ENCODE peak calls at places on chromosomes 5 and 9, in four cellular contexts. U, X, D and L are unnamed samples. For H3K4me1, the result is how much of the 10 kb centered on the place peaks cover.

GRCh38 chr5:1437452-1437851 is 7.8 kb downstream of the SLC6A3 start:
- DNase-seq in U (no peak), X (no peak), D (no peak), L (no peak)

GRCh38 chr5:113487411-113487778 is 858 bp downstream of the MCC start:
- DNase-seq in U (no peak), X (no peak), D (no peak), L (no peak)

GRCh38 chr5:174410716-174411512 is 313.5 kb upstream of the MSX2 start:
- DNase-seq in U (no peak), X (no peak), D (no peak), L (no peak)

GRCh38 chr5:177103523-177104253 is 17.0 kb downstream of the FGFR4 start:
- DNase-seq in U (no peak), X (no peak), D (no peak), L (no peak)

GRCh38 chr5:44842491-44843282 is 33.9 kb downstream of the MRPS30 start:
- DNase-seq in U (no peak), X (no peak), D (no peak), L (no peak)

GRCh38 chr5:36657563-36657995 is 51.2 kb downstream of the SLC1A3 start:
- DNase-seq in U (peak), X (peak), D (no peak), L (peak)

GRCh38 chr9:109286571-109286977 is 34.3 kb downstream of the EPB41L4B start:
- DNase-seq in U (no peak), X (peak), D (no peak), L (no peak)

GRCh38 chr5:98514106-98514665 is 259.3 kb upstream of the RGMB start:
- DNase-seq in U (no peak), X (no peak), D (no peak), L (no peak)

GRCh38 chr5:84647581-84647980 is 262.9 kb upstream of the EDIL3 start:
- DNase-seq in U (no peak), X (no peak), D (no peak), L (no peak)

GRCh38 chr5:155128786-155129512 is 115.4 kb downstream of the KIF4B start:
- DNase-seq in U (no peak), X (no peak), D (no peak), L (no peak)

GRCh38 chr5:57313716-57314115 is 139.9 kb downstream of the GPBP1 start:
- DNase-seq in U (no peak), X (no peak), D (no peak), L (no peak)

GRCh38 chr5:57315941-57316340 is 142.1 kb downstream of the GPBP1 start:
- DNase-seq in U (no peak), X (no peak), D (no peak), L (no peak)

GRCh38 chr5:57311921-57312320 is 138.1 kb downstream of the GPBP1 start:
- DNase-seq in U (no peak), X (no peak), D (no peak), L (no peak)

GRCh38 chr5:57307516-57307915 is 133.7 kb downstream of the GPBP1 start:
- DNase-seq in U (no peak), X (no peak), D (no peak), L (no peak)

GRCh38 chr5:57311251-57311650 is 137.4 kb downstream of the GPBP1 start:
- DNase-seq in U (no peak), X (no peak), D (no peak), L (no peak)
- TF ChIP-seq CTCF in U (no peak), X (no peak), D (no peak), L (no peak)

GRCh38 chr9:13993482-13994267 is 320.3 kb downstream of the NFIB start:
- DNase-seq in U (no peak), X (no peak), D (no peak), L (no peak)

GRCh38 chr9:13990336-13990735 is 323.6 kb downstream of the NFIB start:
- DNase-seq in U (no peak), X (no peak), D (no peak), L (no peak)

GRCh38 chr9:13988944-13989343 is 325.0 kb downstream of the NFIB start:
- DNase-seq in U (no peak), X (no peak), D (no peak), L (no peak)

GRCh38 chr9:13990994-13991393 is 322.9 kb downstream of the NFIB start:
- DNase-seq in U (no peak), X (no peak), D (no peak), L (no peak)

GRCh38 chr9:13992136-13992798 is 321.7 kb downstream of the NFIB start:
- DNase-seq in U (no peak), X (no peak), D (no peak), L (no peak)
- H3K4me1 ChIP-seq in U (under half), X (under half), D (under half), L (half or more)

DNA sequence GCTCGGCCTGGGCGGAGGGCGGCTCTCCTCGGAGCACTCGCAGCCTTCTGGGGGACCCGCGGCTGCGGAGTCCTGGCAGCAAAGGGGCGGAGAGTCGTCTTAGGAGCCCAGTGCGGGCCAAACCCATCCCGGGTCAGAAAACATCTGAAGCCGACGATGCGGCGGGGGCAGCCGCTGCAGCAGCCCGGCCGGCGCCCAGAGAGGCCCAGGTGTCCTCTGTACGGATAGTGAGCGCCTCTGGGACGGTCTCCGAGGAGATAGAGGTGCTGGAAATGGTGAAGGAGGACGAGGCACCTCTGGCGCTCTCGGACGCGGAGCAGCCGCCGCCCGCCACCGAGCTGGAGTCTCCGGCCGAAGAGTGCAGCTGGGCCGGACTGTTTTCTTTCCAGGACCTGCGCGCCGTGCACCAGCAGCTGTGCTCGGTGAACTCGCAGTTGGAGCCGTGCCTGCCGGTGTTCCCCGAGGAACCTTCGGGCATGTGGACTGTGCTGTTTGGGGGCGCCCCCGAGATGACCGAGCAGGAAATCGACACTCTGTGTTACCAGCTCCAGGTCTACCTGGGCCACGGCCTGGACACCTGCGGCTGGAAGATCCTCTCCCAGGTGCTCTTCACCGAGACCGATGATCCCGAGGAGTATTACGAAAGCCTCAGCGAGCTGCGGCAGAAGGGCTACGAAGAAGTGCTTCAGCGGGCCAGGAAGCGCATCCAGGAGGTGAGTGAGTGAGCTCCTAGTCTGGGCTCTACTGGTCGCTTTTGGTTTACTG is 1.2 kb downstream of the JMY start:
- DNase-seq in U (peak), X (peak), D (peak), L (peak)
- TF ChIP-seq CTCF in U (no peak), X (no peak), D (no peak), L (no peak)

GRCh38 chr9:69179037-69179436 is 5.0 kb downstream of the TJP2 start:
- DNase-seq in U (no peak), X (no peak), D (no peak), L (no peak)
- H3K4me1 ChIP-seq in U (half or more), X (under half), D (half or more), L (half or more)

DNA sequence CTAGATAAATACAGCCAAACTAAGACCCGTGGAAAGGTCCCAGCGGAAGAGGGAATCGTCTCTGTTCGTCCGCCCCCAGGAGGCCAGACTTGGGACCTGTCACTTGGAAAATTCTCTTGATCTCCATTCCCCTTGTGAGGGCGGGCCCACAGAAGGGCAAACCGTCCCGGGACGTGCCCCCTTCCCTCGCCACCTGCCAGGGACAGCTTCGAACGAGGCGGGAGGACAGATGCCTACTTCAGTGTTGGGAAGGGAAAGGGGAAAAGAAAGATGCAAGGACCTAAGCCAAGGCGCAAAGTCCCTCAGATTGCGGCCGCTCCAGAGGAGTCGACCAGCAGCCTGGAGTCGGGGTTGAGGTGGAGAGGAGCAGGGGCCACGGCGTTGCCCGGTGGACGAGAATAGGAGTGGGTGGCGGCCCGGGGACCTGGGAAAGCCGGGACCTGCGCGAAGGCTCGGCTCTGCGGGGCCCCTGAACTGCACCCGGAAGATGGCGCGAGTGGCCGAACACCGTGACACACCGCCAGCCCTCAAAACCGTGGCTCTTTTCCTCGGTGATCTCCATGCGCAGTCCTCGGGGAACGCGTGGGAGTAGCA is 4.4 kb upstream of the EBF1 start:
- DNase-seq in U (no peak), X (no peak), D (no peak), L (no peak)
- TF ChIP-seq CTCF in U (peak), X (no peak), D (no peak), L (peak)

GRCh38 chr5:33305530-33305929 is 135.2 kb upstream of the TARS1 start:
- DNase-seq in U (no peak), X (no peak), D (no peak), L (no peak)

GRCh38 chr5:33297760-33298216 is 143.0 kb upstream of the TARS1 start:
- DNase-seq in U (no peak), X (no peak), D (no peak), L (no peak)

GRCh38 chr5:33299621-33300208 is 141.1 kb upstream of the TARS1 start:
- DNase-seq in U (no peak), X (no peak), D (no peak), L (no peak)

GRCh38 chr5:33303696-33304095 is 137.1 kb upstream of the TARS1 start:
- DNase-seq in U (no peak), X (no peak), D (no peak), L (no peak)

DNA sequence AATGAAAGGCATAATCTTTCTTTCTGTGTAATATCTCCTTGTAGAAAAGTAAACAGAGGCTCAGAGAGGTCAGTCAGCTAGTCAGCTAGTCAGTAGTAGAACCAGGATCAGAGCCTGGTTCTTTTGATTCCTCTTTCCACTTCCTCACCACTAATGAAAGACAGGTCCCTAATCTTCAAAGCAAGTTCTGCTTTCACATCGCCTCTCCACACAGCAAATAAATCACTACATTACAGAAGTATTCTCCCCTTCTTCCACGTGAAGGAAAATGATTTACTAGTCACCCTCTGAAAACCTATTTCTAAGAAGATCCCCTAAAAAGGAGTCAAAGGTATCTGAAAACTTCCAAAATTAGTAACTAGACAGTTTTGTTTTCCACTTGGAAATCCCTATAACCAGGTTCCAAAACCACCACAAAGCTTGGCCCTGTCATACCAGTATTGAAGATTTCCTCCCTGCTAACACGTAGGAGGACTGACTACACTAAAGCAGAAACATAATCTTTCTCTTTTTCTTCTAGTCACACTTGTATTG is 140.5 kb upstream of the TARS1 start:
- DNase-seq in U (no peak), X (no peak), D (no peak), L (no peak)
- H3K4me1 ChIP-seq in U (under half), X (under half), D (under half), L (under half)

DNA sequence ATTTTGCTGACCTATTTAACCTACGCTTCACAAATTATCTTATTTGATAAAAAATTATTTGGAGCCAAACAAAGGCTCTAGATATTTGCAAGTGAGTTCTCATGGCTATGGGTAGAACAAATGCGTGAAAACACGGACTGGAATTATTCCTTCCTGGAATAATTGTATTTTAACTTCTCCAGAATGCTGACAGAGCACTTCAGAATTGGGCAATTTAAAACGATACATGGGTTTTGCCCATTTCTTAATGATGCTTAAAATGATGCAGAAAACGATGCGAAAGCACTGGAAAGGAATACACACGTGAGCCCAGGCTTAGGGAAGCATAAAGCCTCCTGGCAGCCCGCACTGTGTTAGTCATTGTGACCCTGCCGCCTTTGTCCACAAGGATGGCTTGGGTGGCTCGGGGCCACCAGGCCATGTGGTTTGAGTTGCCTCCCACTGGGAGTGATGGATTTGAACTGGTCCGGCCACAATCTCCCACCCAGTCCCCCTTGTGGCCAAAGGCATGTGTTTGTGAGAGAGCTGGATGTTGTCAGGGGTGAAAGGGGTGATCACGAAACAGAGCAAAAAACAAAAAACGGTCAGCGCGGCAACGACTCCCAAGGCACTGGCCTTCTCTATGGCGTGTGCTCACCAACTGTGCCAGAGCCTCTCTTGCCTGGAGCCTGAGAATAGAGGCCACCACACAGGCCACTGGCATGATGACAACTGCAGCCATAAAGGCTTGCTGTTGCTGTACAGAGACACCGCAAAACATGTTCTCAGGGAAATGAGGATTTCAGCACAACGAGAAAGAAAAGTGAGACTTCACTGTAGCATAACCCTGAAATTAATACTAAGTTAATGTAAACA is 234.2 kb upstream of the ADAMTS16 start:
- DNase-seq in U (peak), X (no peak), D (peak), L (peak)
- TF ChIP-seq CTCF in U (no peak), X (no peak), D (no peak), L (no peak)

GRCh38 chr9:69180200-69180599 is 6.1 kb downstream of the TJP2 start:
- DNase-seq in U (no peak), X (no peak), D (no peak), L (no peak)

GRCh38 chr9:69180670-69181069 is 6.6 kb downstream of the TJP2 start:
- DNase-seq in U (no peak), X (peak), D (no peak), L (peak)

GRCh38 chr9:69178583-69179011 is 4.5 kb downstream of the TJP2 start:
- DNase-seq in U (no peak), X (no peak), D (no peak), L (no peak)

GRCh38 chr9:69184266-69184665 is 10.2 kb downstream of the TJP2 start:
- DNase-seq in U (no peak), X (no peak), D (no peak), L (no peak)

GRCh38 chr9:69181908-69182353 is 7.9 kb downstream of the TJP2 start:
- DNase-seq in U (no peak), X (no peak), D (no peak), L (no peak)
- H3K4me1 ChIP-seq in U (half or more), X (under half), D (half or more), L (under half)

GRCh38 chr9:4666042-4666699 is at the start of gene SPATA6L:
- DNase-seq in U (peak), X (peak), D (peak), L (peak)
- TF ChIP-seq CTCF in U (peak), X (no peak), D (no peak), L (no peak)

GRCh38 chr9:68905129-68905528 is 108.8 kb downstream of the PRKACG start:
- DNase-seq in U (no peak), X (no peak), D (no peak), L (no peak)
- H3K4me1 ChIP-seq in U (under half), X (under half), D (under half), L (under half)